ENCODE peak calls at places on chromosomes 3 and 15, in four cellular contexts. U is K562, S is SK-N-SH, O is WTC11. N is an unnamed sample.

GRCh38 chr15:60384526-60385127 is 13.2 kb downstream of the ANXA2 start:
- DNase-seq in S (no peak), O (no peak), U (no peak), N (no peak)

GRCh38 chr15:31802761-31803160 is 227.6 kb upstream of the CHRNA7 start:
- DNase-seq in O (no peak), U (no peak), S (no peak), N (no peak)

GRCh38 chr15:66997212-66997611 is 68.2 kb upstream of the SMAD3 start:
- DNase-seq in O (no peak), S (no peak), U (no peak), N (no peak)

GRCh38 chr3:13850161-13850945 is 29.5 kb downstream of the WNT7A start:
- DNase-seq in S (no peak), O (peak; percentile 29), U (no peak), N (no peak)

GRCh38 chr3:5165698-5166097 is 21.8 kb upstream of the EDEM1 start:
- DNase-seq in O (no peak), S (no peak), U (no peak), N (no peak)

GRCh38 chr3:71099997-71100719 is 483.4 kb downstream of the FOXP1 start:
- DNase-seq in S (no peak), U (no peak), O (no peak), N (no peak)

GRCh38 chr3:105823149-105823866 is 45.5 kb downstream of the CBLB start:
- DNase-seq in O (no peak), U (no peak), S (no peak), N (no peak)

GRCh38 chr15:81820236-81820635 is 225.6 kb downstream of the MEX3B start:
- DNase-seq in S (no peak), O (no peak), U (no peak), N (no peak)

GRCh38 chr15:73924258-73924921 is 1.9 kb upstream of the LOXL1 start:
- DNase-seq in U (no peak), S (no peak), O (no peak), N (no peak)

GRCh38 chr3:8607285-8608040 is 37.1 kb downstream of the SSUH2 start:
- DNase-seq in U (no peak), S (peak; percentile 82), O (peak; percentile 46), N (peak; percentile 50)

GRCh38 chr15:74199293-74199645 is 3.3 kb downstream of the STRA6 start:
- DNase-seq in U (no peak), O (no peak), S (no peak), N (no peak)

GRCh38 chr3:23948761-23949160 is 3.7 kb downstream of the NR1D2 start:
- DNase-seq in U (no peak), S (no peak), O (no peak), N (no peak)

GRCh38 chr3:16912400-16913263 is 27.9 kb downstream of the PLCL2 start:
- DNase-seq in S (no peak), U (no peak), O (no peak), N (no peak)

GRCh38 chr3:137075020-137075419 is 117.2 kb downstream of the IL20RB start:
- DNase-seq in S (no peak), U (no peak), O (no peak), N (no peak)

GRCh38 chr15:41585140-41586047 is 26.4 kb downstream of the TYRO3 start:
- DNase-seq in U (no peak), S (peak; percentile 76), O (peak; percentile 35), N (no peak)

GRCh38 chr3:117263735-117264134 is 554.2 kb downstream of the TUSC7 start:
- DNase-seq in U (no peak), S (no peak), O (no peak), N (no peak)

GRCh38 chr3:17801131-17801530 is 58.7 kb upstream of the TBC1D5 start:
- DNase-seq in U (no peak), S (no peak), O (no peak), N (no peak)

GRCh38 chr3:49164983-49165720 is 979 bp downstream of the CCDC71 start:
- DNase-seq in S (peak; percentile 45), O (no peak), U (peak; percentile 18), N (no peak)

GRCh38 chr3:114709102-114709501 is 415.3 kb downstream of the TIGIT start:
- DNase-seq in O (no peak), S (no peak), U (no peak), N (no peak)

GRCh38 chr3:173371848-173372487 is 25.6 kb upstream of the NLGN1 start:
- DNase-seq in U (no peak), O (no peak), S (peak; percentile 21), N (peak; percentile 52)

GRCh38 chr15:96969892-96970710 is 639.6 kb downstream of the NR2F2 start:
- DNase-seq in U (no peak), S (no peak), O (no peak), N (no peak)

GRCh38 chr3:125246237-125246636 is 33.7 kb upstream of the SLC12A8 start:
- DNase-seq in S (no peak), U (no peak), O (no peak), N (no peak)

GRCh38 chr3:385151-385550 is 188.6 kb downstream of the CHL1 start:
- DNase-seq in O (no peak), S (no peak), U (no peak), N (no peak)

GRCh38 chr15:57138260-57138895 is 219.9 kb downstream of the TCF12 start:
- DNase-seq in U (peak; percentile 56), S (peak; percentile 56), O (peak; percentile 51), N (no peak)

GRCh38 chr3:112403101-112403500 is 70.1 kb downstream of the CD200 start:
- DNase-seq in S (no peak), U (no peak), O (no peak), N (no peak)

GRCh38 chr15:78727561-78727960 is 83.7 kb downstream of the ADAMTS7 start:
- DNase-seq in U (no peak), O (no peak), S (no peak), N (no peak)

GRCh38 chr3:98814799-98815450 is 51.8 kb downstream of the ST3GAL6 start:
- DNase-seq in S (no peak), O (no peak), U (no peak), N (no peak)

DNA sequence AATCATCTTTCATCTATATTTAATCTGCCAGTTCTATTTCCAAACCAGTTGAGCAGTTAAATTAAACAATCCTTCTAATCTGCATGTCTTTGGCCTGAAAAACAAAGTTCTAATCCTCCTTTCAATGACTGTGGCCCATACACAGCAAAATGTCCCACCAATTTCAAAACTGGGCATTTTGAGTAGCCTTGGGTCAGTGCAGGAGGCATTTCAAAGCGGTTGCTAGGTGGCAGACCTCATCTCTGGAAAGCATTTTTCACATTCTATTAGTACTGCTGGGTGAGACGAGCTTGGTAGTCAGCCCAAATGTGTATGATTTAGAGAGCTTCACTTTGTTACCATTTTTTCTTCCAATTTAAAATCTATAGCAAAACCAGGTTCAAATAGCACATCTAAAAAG is 9.0 kb upstream of the ARHGEF26 start:
- DNase-seq in O (no peak), S (no peak), U (no peak), N (no peak)
- TF ChIP-seq TEAD4 in O (no peak), S (no peak), U (no peak), N (no peak)

DNA sequence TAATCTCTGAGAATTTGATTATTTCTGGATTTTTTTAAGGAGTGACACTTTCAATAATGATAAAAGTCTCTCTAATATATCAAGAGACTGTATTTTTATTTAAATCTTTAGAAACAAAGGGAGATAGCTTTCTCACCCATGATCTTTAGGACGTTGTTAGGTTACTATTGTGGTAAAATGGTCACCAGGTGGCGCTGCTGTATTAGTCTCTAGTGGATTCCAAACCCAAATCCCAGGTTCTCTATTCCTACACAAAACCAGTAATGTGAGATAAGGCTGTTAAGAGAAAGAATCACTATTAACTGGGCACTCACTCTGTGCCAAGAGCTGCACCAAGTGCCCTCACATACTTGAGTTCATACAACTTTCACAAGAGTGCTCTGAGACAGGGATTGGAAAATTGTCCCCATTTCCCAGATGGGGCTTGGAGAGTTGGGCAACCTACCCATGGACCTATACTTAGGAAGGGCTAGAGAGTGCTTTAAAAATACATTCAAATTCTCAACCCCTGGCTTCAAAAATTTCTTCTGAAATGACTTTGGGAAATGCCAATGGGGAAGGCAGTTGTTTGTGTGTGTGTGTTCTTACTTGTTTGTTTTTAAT is 593.4 kb upstream of the TGFBR2 start:
- DNase-seq in U (peak; percentile 38), S (peak; percentile 41), O (peak; percentile 80), N (no peak)
- TF ChIP-seq CTCF in U (peak; percentile 55), S (peak; percentile 80), O (peak; percentile 63), N (no peak)

DNA sequence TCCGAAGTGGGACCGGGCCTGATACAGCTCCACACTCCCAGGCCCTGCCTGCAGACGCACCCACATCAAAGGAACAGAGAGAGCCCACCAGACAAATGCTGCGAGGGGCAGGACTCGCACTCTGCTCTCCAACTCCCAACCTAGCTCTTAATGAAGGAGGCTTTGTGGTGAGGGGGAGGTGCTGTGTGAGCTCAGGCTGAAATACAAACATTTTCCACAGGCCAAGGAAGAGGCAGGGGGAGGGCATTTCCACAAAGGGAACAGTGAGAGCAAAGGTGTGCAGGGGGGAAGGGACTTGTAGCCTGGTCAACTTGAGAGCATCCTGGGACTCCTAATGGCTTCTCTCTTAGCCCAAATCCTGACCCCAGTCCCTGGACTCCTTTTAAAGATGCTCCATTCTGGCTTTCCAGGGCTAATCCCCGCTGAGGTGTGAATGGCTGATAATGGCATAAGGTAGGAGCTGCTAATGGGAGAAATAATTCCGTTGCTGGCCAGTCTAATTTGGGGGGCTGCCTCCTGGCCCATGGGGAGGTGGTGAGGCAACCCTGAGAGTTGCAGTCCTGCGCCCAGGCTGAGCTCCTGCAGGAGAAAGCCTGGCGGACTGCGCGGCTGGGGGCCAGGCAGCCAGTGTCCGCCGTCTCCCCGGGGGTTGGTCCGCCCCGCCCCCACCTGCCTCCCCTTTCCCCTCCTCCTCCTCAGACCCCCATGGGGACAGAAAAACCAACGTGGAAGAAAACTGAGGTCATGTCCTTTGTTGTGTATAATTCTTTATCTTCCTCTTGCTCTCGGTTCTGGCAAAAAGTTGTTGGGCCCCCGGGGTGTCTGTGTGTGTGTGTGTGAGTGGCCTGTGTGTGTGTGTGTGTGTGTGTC is 9.5 kb downstream of the LINGO1 start:
- DNase-seq in O (peak; percentile 39), S (peak; percentile 49), U (peak; percentile 41), N (no peak)
- TF ChIP-seq TEAD4 in O (no peak), S (no peak), U (no peak), N (no peak)

GRCh38 chr3:34687671-34688070 is 889.2 kb downstream of the PDCD6IP start:
- DNase-seq in S (no peak), U (no peak), O (no peak), N (no peak)

GRCh38 chr3:34678580-34678979 is 880.1 kb downstream of the PDCD6IP start:
- DNase-seq in S (no peak), U (no peak), O (no peak), N (no peak)

DNA sequence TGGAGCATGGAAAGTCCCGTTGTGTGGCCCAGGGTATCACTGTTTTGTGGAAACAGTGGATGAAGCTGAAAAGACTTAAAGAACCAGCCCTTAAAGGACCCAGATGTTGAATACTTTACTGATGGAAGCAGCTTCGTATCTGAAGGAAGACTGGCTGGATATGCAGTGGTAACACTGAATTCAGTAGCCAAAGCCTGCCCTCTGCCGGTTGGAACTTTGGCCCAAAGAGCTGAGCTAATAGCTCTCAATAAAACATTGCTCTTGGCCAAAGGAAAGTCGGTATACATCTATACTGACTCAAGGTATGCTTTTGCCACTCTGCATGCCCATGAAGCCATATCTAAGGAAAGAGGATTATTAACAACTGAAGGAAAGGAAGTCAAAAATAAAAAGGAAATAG is 885.4 kb downstream of the PDCD6IP start:
- DNase-seq in U (peak; percentile 15), O (peak; percentile 82), S (peak; percentile 4), N (peak; percentile 41)
- TF ChIP-seq CTCF in U (peak; percentile 61), O (peak; percentile 44), S (peak; percentile 30), N (peak; percentile 83)

N was measured in H1.